ENCODE peak calls at places on chromosomes 2 and 18, in four cellular contexts. D is K562, W is HepG2, L is HCT116. B is an unnamed sample.

GRCh38 chr2:179580378-179581146 is 280.9 kb downstream of the ZNF385B start:
- DNase-seq in W (peak), L (no peak), D (no peak), B (no peak)

GRCh38 chr2:204950695-204951094 is 405.4 kb downstream of the PARD3B start:
- DNase-seq in L (no peak), D (no peak), W (no peak), B (no peak)

GRCh38 chr2:206642075-206643025 is at the start of gene FAM237A:
- DNase-seq in W (peak), D (peak), L (peak), B (no peak)

GRCh38 chr18:3354506-3354905 is 92.6 kb downstream of the MYL12B start:
- DNase-seq in W (no peak), D (no peak), L (no peak), B (no peak)

GRCh38 chr2:240646061-240646899 is 21.0 kb downstream of the GPR35 start:
- DNase-seq in D (peak), L (no peak), W (no peak), B (no peak)

GRCh38 chr18:217532-218334 is 50.1 kb downstream of the THOC1 start:
- DNase-seq in D (no peak), L (no peak), W (peak), B (no peak)

GRCh38 chr18:48446582-48447225 is 37.5 kb upstream of the ZBTB7C start:
- DNase-seq in L (peak), D (peak), W (peak), B (peak)

GRCh38 chr2:159961005-159961404 is 101.4 kb downstream of the PLA2R1 start:
- DNase-seq in L (peak), W (no peak), D (no peak), B (no peak)

GRCh38 chr2:205868773-205869333 is 186.6 kb downstream of the NRP2 start:
- DNase-seq in W (no peak), D (no peak), L (no peak), B (no peak)

GRCh38 chr2:226797289-226797988 is 2.2 kb downstream of the IRS1 start:
- DNase-seq in D (no peak), L (no peak), W (no peak), B (no peak)

GRCh38 chr2:240252872-240253511 is 112.5 kb upstream of the OTOS start:
- DNase-seq in D (no peak), L (no peak), W (no peak), B (no peak)

GRCh38 chr2:20465716-20466391 is 19.0 kb downstream of the RHOB start:
- DNase-seq in L (no peak), W (no peak), D (no peak), B (no peak)

GRCh38 chr18:79964330-79965118 is at the start of gene HSBP1L1:
- DNase-seq in W (peak), D (no peak), L (peak), B (no peak)

GRCh38 chr2:121171625-121172119 is 113.3 kb downstream of the TFCP2L1 start:
- DNase-seq in L (no peak), D (no peak), W (no peak), B (no peak)

GRCh38 chr2:239946570-239947311 is 78.4 kb downstream of the NDUFA10 start:
- DNase-seq in W (no peak), L (no peak), D (no peak), B (no peak)

GRCh38 chr2:64661770-64662169 is 8.1 kb upstream of the SERTAD2 start:
- DNase-seq in L (no peak), D (no peak), W (no peak), B (no peak)

GRCh38 chr2:203803046-203803429 is 64.5 kb upstream of the CTLA4 start:
- DNase-seq in W (no peak), D (no peak), L (no peak), B (no peak)

GRCh38 chr2:60364441-60364840 is 189.0 kb downstream of the BCL11A start:
- DNase-seq in D (no peak), L (no peak), W (no peak), B (no peak)

GRCh38 chr2:64338910-64339500 is 115.0 kb upstream of the LGALSL start:
- DNase-seq in L (no peak), D (no peak), W (no peak), B (no peak)

GRCh38 chr2:216698291-216698690 is 2.9 kb upstream of the IGFBP5 start:
- DNase-seq in W (no peak), D (no peak), L (no peak), B (no peak)

GRCh38 chr2:186308347-186308746 is 177.7 kb upstream of the ZC3H15 start:
- DNase-seq in L (no peak), W (peak), D (no peak), B (no peak)

GRCh38 chr2:120245520-120245835 is 7.2 kb upstream of the RALB start:
- DNase-seq in L (no peak), D (no peak), W (peak), B (no peak)

GRCh38 chr18:59968583-59968982 is 68.8 kb downstream of the PMAIP1 start:
- DNase-seq in L (no peak), D (no peak), W (no peak), B (no peak)

GRCh38 chr2:132804045-132804444 is 134.0 kb upstream of the LYPD1 start:
- DNase-seq in L (no peak), D (no peak), W (no peak), B (no peak)

GRCh38 chr18:57269756-57270534 is 82.4 kb upstream of the ST8SIA3 start:
- DNase-seq in L (no peak), D (no peak), W (no peak), B (no peak)

GRCh38 chr2:210681481-210681880 is 125.1 kb downstream of the CPS1 start:
- DNase-seq in D (no peak), L (no peak), W (no peak), B (no peak)

GRCh38 chr18:74083071-74083954 is 64.3 kb downstream of the FBXO15 start:
- DNase-seq in W (no peak), D (no peak), L (no peak), B (no peak)

GRCh38 chr18:48819276-48819675 is 131.5 kb downstream of the SMAD7 start:
- DNase-seq in L (no peak), D (no peak), W (no peak), B (no peak)

GRCh38 chr2:53827398-53828175 is 32.2 kb downstream of the GPR75 start:
- DNase-seq in D (no peak), W (no peak), L (no peak), B (no peak)

GRCh38 chr2:210663574-210663973 is 107.2 kb downstream of the CPS1 start:
- DNase-seq in L (no peak), D (no peak), W (peak), B (no peak)

GRCh38 chr2:27746325-27746724 is 25.2 kb upstream of the MRPL33 start:
- DNase-seq in D (no peak), W (peak), L (no peak), B (no peak)
- TF ChIP-seq REST in D (no peak), W (peak), L (no peak), B (no peak)

GRCh38 chr18:27823053-27823452 is 353.9 kb downstream of the CDH2 start:
- DNase-seq in D (no peak), W (no peak), L (no peak), B (no peak)

GRCh38 chr18:27824841-27825720 is 351.8 kb downstream of the CDH2 start:
- DNase-seq in W (no peak), D (no peak), L (no peak), B (no peak)

GRCh38 chr18:27824275-27824674 is 352.7 kb downstream of the CDH2 start:
- DNase-seq in L (no peak), D (no peak), W (no peak), B (no peak)

DNA sequence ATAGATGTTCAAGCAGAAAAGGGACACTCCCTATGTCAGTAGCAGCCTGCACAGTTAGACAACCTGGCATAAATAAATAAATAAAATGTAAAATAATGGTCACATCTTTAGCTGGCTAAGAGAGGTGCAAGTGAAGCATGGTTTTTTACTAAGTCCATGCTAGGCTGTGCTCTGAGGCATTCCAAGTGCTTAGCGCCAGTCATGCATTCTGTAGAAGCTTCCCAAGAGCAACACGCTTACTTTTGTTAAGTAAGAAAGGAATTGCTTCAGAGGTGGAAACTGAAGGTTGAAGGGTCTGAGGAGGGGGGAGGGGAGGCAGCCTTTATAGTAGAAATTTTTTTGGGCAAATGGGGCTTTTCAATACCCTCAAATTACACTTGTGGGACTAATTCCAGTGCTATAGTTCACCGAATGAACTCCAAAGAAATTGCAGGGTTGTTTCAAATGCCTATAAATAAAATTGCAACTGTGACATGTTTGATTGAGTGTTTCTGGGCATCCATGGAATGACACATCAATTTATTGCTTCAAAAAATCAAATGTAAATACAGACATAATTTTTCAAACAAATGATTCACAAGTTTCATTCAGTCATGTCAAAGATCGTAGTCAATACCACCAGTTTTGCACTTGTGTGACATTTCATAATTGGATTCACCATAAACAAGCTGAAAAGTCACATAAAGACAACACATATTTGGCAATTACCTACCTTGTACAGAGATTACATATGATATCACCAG is 351.0 kb downstream of the CDH2 start:
- DNase-seq in D (no peak), L (no peak), W (no peak), B (no peak)
- H3K27ac ChIP-seq in D (no peak), L (no peak), W (no peak), B (no peak)

GRCh38 chr2:188607501-188607900 is 315.8 kb downstream of the GULP1 start:
- DNase-seq in L (no peak), D (peak), W (no peak), B (no peak)
- TF ChIP-seq TCF7L2 in L (no peak), D (no peak), W (no peak), B (no peak)

GRCh38 chr2:104867351-104868080 is 13.6 kb downstream of the POU3F3 start:
- DNase-seq in D (no peak), W (no peak), L (no peak), B (no peak)
- TF ChIP-seq REST in D (no peak), W (no peak), L (no peak), B (no peak)

DNA sequence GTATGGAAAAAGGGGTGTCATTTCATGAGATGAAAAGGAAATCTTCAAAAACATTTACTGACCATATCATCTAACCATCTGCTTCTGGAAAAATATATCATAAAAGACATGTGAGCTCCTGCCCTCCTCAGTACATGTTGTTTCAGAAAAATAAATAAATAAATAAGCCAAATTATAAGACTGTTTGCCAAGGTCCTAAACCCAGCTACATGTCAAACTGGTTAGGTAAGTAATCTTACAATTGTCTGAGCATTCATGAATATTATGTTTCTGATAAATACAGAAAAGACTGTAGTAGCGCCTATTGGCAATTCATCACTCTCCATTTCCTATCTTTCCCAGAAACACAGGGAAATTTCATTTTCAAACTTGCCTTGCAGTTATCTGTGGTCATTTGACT is 138.9 kb upstream of the SETBP1 start:
- DNase-seq in D (no peak), W (no peak), L (no peak), B (no peak)
- H3K27ac ChIP-seq in D (no peak), W (no peak), L (no peak), B (no peak)

DNA sequence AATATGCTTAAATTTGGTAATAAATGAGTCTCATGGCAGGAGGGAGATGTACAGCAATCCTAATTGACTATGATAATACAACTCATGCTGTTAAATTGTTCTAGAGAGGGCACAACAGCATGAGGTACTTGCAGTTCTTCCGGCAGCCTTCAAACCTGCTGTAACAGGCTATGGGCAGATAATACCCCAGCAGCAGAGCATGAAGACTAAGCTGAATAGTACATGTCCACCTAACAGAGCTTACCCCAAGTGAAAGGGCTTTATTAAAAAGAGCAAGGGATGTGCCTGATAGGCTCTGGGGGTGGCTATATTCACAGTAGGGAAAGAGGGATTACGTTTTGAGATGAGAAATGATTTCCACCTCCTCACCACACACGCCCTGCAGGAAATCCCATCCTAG is 28.9 kb downstream of the MRO start:
- DNase-seq in D (no peak), W (no peak), L (no peak), B (no peak)
- TF ChIP-seq TCF7L2 in D (no peak), W (no peak), L (no peak), B (no peak)

B was measured in Panc1.